ENCODE peak calls at places on chromosomes 3 and 15, in ten cellular contexts. R is caudate nucleus; Q is activated T-cell treated with anti-CD3 and anti-CD28 coated beads, Interleukin-2, amount 50 U/mL, for 72 hours; M is nucleus accumbens; T is NCI-H460; E is AG20443; K is activated CD4-positive, CD25-positive, alpha-beta regulatory T cell treated with anti-CD3 and anti-CD28 coated beads, Interleukin-2, amount 50 U/mL, for 72 hours; O is choroid plexus epithelial cell; S is ELR; H is central memory CD4-positive, alpha-beta T cell. A is an unnamed sample.

GRCh38 chr3:107650788-107651187 is 128.0 kb downstream of the BBX start:
- DNase-seq in T (no peak), K (no peak), M (no peak), H (no peak), R (no peak), O (no peak), S (no peak), Q (no peak), E (no peak), A (no peak)

GRCh38 chr15:98421419-98422085 is 226.8 kb upstream of the IGF1R start:
- DNase-seq in T (peak), O (peak), H (peak), R (no peak), Q (peak), M (peak), E (peak), K (peak), S (peak), A (peak)

GRCh38 chr15:90665288-90666134 is 51.6 kb upstream of the BLM start:
- DNase-seq in E (peak), R (no peak), H (no peak), S (peak), M (no peak), K (peak), T (peak), O (peak), Q (peak), A (no peak)

GRCh38 chr3:5798809-5799208 is 611.3 kb downstream of the EDEM1 start:
- DNase-seq in E (no peak), S (no peak), O (no peak), K (no peak), Q (no peak), H (no peak), T (no peak), R (no peak), M (no peak), A (peak)

GRCh38 chr3:182092662-182093262 is 381.0 kb downstream of the SOX2 start:
- DNase-seq in E (no peak), O (no peak), Q (no peak), S (no peak), T (no peak), H (no peak), K (no peak), M (peak), R (peak), A (peak)

GRCh38 chr3:99659965-99660364 is 21.6 kb downstream of the COL8A1 start:
- DNase-seq in M (no peak), Q (no peak), E (no peak), T (no peak), H (no peak), R (no peak), K (no peak), O (peak), S (no peak), A (peak)

GRCh38 chr15:64274541-64274940 is 81.4 kb downstream of the CSNK1G1 start:
- DNase-seq in E (no peak), M (no peak), S (no peak), R (no peak), H (no peak), T (no peak), O (peak), Q (no peak), K (no peak), A (no peak)

GRCh38 chr15:20358066-20358780 is 183.4 kb downstream of the GOLGA6L6 start:
- DNase-seq in K (no peak), H (no peak), T (no peak), E (peak), M (no peak), Q (no peak), R (no peak), S (no peak), O (no peak), A (no peak)

GRCh38 chr15:34837246-34838016 is 42.1 kb upstream of the ACTC1 start:
- DNase-seq in K (no peak), M (no peak), E (peak), Q (no peak), H (no peak), R (no peak), S (peak), O (peak), T (no peak), A (peak)

GRCh38 chr3:134766290-134766689 is 28.8 kb upstream of the EPHB1 start:
- DNase-seq in Q (no peak), H (no peak), E (no peak), M (no peak), S (no peak), K (no peak), O (no peak), R (no peak), T (no peak), A (no peak)

GRCh38 chr15:77528968-77529319 is 103.8 kb downstream of the LINGO1 start:
- DNase-seq in S (no peak), R (no peak), Q (no peak), M (no peak), O (no peak), H (no peak), T (no peak), K (no peak), E (no peak), A (no peak)

GRCh38 chr3:156551746-156552145 is 3.2 kb downstream of the SSR3 start:
- DNase-seq in Q (no peak), H (no peak), E (peak), R (no peak), M (no peak), S (peak), K (no peak), O (peak), T (no peak), A (peak)

GRCh38 chr15:77742127-77742526 is 109.4 kb upstream of the LINGO1 start:
- DNase-seq in T (no peak), E (no peak), M (no peak), R (no peak), H (no peak), Q (no peak), K (no peak), S (no peak), O (no peak), A (no peak)

GRCh38 chr15:28986108-28986507 is 100.3 kb downstream of the APBA2 start:
- DNase-seq in E (no peak), K (no peak), S (no peak), T (no peak), H (no peak), R (no peak), M (no peak), O (no peak), Q (no peak), A (no peak)

GRCh38 chr3:47647550-47647949 is 68.9 kb upstream of the CSPG5 start:
- DNase-seq in S (no peak), M (no peak), T (no peak), Q (no peak), O (no peak), H (no peak), E (no peak), K (no peak), R (no peak), A (no peak)